ENCODE peak calls at places on chromosomes 4 and X, in six cellular contexts. One of them, this sample, is unnamed.

GRCh38 chr4:24979554-24979953 is 51.2 kb downstream of the LGI2 start:
- DNase-seq in CD8-positive, alpha-beta T cell: no peak
- DNase-seq in right cardiac atrium: peak
- DNase-seq in GM06990: no peak
- DNase-seq in choroid plexus epithelial cell: peak
- DNase-seq in T-cell: no peak
- DNase-seq in this sample: no peak

GRCh38 chr4:75675004-75675531 is 1.9 kb upstream of the G3BP2 start:
- DNase-seq in choroid plexus epithelial cell: no peak
- DNase-seq in GM06990: no peak
- DNase-seq in CD8-positive, alpha-beta T cell: no peak
- DNase-seq in right cardiac atrium: no peak
- DNase-seq in T-cell: no peak
- DNase-seq in this sample: no peak

GRCh38 chr4:37627263-37627662 is 58.9 kb downstream of the RELL1 start:
- DNase-seq in CD8-positive, alpha-beta T cell: no peak
- DNase-seq in right cardiac atrium: no peak
- DNase-seq in T-cell: no peak
- DNase-seq in GM06990: no peak
- DNase-seq in choroid plexus epithelial cell: no peak
- DNase-seq in this sample: no peak

GRCh38 chrX:11386001-11386523 is 92.8 kb downstream of the AMELX start:
- DNase-seq in CD8-positive, alpha-beta T cell: no peak
- DNase-seq in GM06990: no peak
- DNase-seq in T-cell: no peak
- DNase-seq in right cardiac atrium: no peak
- DNase-seq in choroid plexus epithelial cell: peak
- DNase-seq in this sample: no peak

GRCh38 chr4:36303430-36304137 is 22.2 kb downstream of the DTHD1 start:
- DNase-seq in GM06990: no peak
- DNase-seq in CD8-positive, alpha-beta T cell: no peak
- DNase-seq in right cardiac atrium: no peak
- DNase-seq in T-cell: no peak
- DNase-seq in choroid plexus epithelial cell: no peak
- DNase-seq in this sample: no peak

GRCh38 chr4:147198411-147199051 is 252.9 kb upstream of the TTC29 start:
- DNase-seq in GM06990: no peak
- DNase-seq in right cardiac atrium: no peak
- DNase-seq in T-cell: no peak
- DNase-seq in choroid plexus epithelial cell: peak
- DNase-seq in CD8-positive, alpha-beta T cell: no peak
- DNase-seq in this sample: no peak

GRCh38 chrX:29478336-29479069 is 736.9 kb upstream of the MAGEB2 start:
- DNase-seq in GM06990: peak
- DNase-seq in T-cell: no peak
- DNase-seq in right cardiac atrium: no peak
- DNase-seq in CD8-positive, alpha-beta T cell: no peak
- DNase-seq in choroid plexus epithelial cell: peak
- DNase-seq in this sample: no peak

GRCh38 chrX:103628386-103629290 is at the start of gene TCEAL1:
- DNase-seq in T-cell: peak
- DNase-seq in right cardiac atrium: peak
- DNase-seq in GM06990: peak
- DNase-seq in CD8-positive, alpha-beta T cell: peak
- DNase-seq in choroid plexus epithelial cell: peak
- DNase-seq in this sample: peak

GRCh38 chrX:107565916-107566602 is 62.3 kb upstream of the PRPS1 start:
- DNase-seq in CD8-positive, alpha-beta T cell: no peak
- DNase-seq in T-cell: no peak
- DNase-seq in choroid plexus epithelial cell: peak
- DNase-seq in GM06990: no peak
- DNase-seq in right cardiac atrium: no peak
- DNase-seq in this sample: no peak

GRCh38 chr4:147780137-147780777 is 48.4 kb downstream of the ARHGAP10 start:
- DNase-seq in T-cell: no peak
- DNase-seq in choroid plexus epithelial cell: no peak
- DNase-seq in CD8-positive, alpha-beta T cell: no peak
- DNase-seq in GM06990: peak
- DNase-seq in right cardiac atrium: peak
- DNase-seq in this sample: no peak

GRCh38 chr4:74547042-74547441 is 102.1 kb downstream of the AREG start:
- DNase-seq in GM06990: no peak
- DNase-seq in CD8-positive, alpha-beta T cell: no peak
- DNase-seq in right cardiac atrium: no peak
- DNase-seq in T-cell: no peak
- DNase-seq in choroid plexus epithelial cell: no peak
- DNase-seq in this sample: no peak